ENCODE peak calls at places on chromosomes 7 and 10, in nine cellular contexts. One of them, this sample, is unnamed.

GRCh38 chr7:104127204-104127603 is 80.6 kb downstream of the ORC5 start:
- DNase-seq in left colon: no peak
- DNase-seq in EH: no peak
- DNase-seq in fibroblast of pulmonary artery: no peak
- DNase-seq in kidney tubule cell: no peak
- DNase-seq in heart left ventricle: no peak
- DNase-seq in gastrocnemius medialis: no peak
- DNase-seq in NCI-H1436: no peak
- DNase-seq in ecto neural progenitor cell: no peak
- DNase-seq in this sample: no peak

GRCh38 chr10:21364196-21365114 is 161.0 kb downstream of the SKIDA1 start:
- DNase-seq in ecto neural progenitor cell: peak; percentile 78
- DNase-seq in EH: peak; percentile 97
- DNase-seq in kidney tubule cell: peak; percentile 93
- DNase-seq in fibroblast of pulmonary artery: peak; percentile 86
- DNase-seq in gastrocnemius medialis: no peak
- DNase-seq in heart left ventricle: peak; percentile 60
- DNase-seq in NCI-H1436: no peak
- DNase-seq in left colon: peak; percentile 24
- DNase-seq in this sample: no peak

GRCh38 chr7:136074840-136075239 is 97.7 kb upstream of the MTPN start:
- DNase-seq in NCI-H1436: peak; percentile 23
- DNase-seq in left colon: no peak
- DNase-seq in EH: no peak
- DNase-seq in ecto neural progenitor cell: no peak
- DNase-seq in heart left ventricle: no peak
- DNase-seq in kidney tubule cell: no peak
- DNase-seq in gastrocnemius medialis: no peak
- DNase-seq in fibroblast of pulmonary artery: peak; percentile 20
- DNase-seq in this sample: no peak

GRCh38 chr7:89618269-89618668 is 536.0 kb upstream of the STEAP1 start:
- DNase-seq in fibroblast of pulmonary artery: no peak
- DNase-seq in ecto neural progenitor cell: no peak
- DNase-seq in NCI-H1436: no peak
- DNase-seq in kidney tubule cell: no peak
- DNase-seq in heart left ventricle: no peak
- DNase-seq in gastrocnemius medialis: no peak
- DNase-seq in EH: no peak
- DNase-seq in left colon: no peak
- DNase-seq in this sample: no peak

GRCh38 chr7:135755351-135755753 is 6.7 kb upstream of the FAM180A start:
- DNase-seq in EH: no peak
- DNase-seq in fibroblast of pulmonary artery: no peak
- DNase-seq in NCI-H1436: no peak
- DNase-seq in gastrocnemius medialis: peak; percentile 63
- DNase-seq in left colon: no peak
- DNase-seq in kidney tubule cell: no peak
- DNase-seq in ecto neural progenitor cell: no peak
- DNase-seq in heart left ventricle: peak; percentile 73
- DNase-seq in this sample: no peak

GRCh38 chr7:50953820-50954219 is 171.1 kb upstream of the GRB10 start:
- DNase-seq in heart left ventricle: no peak
- DNase-seq in left colon: no peak
- DNase-seq in EH: peak; percentile 67
- DNase-seq in ecto neural progenitor cell: peak; percentile 37
- DNase-seq in kidney tubule cell: peak; percentile 86
- DNase-seq in NCI-H1436: no peak
- DNase-seq in gastrocnemius medialis: no peak
- DNase-seq in fibroblast of pulmonary artery: peak; percentile 68
- DNase-seq in this sample: no peak

GRCh38 chr10:30436200-30436599 is 2.2 kb downstream of the MAP3K8 start:
- DNase-seq in left colon: peak; percentile 43
- DNase-seq in NCI-H1436: no peak
- DNase-seq in EH: peak; percentile 91
- DNase-seq in kidney tubule cell: peak; percentile 60
- DNase-seq in fibroblast of pulmonary artery: peak; percentile 88
- DNase-seq in ecto neural progenitor cell: peak; percentile 69
- DNase-seq in heart left ventricle: no peak
- DNase-seq in gastrocnemius medialis: no peak
- DNase-seq in this sample: no peak

GRCh38 chr7:37927739-37928444 is 7.5 kb downstream of the EPDR1 start:
- DNase-seq in heart left ventricle: no peak
- DNase-seq in kidney tubule cell: no peak
- DNase-seq in fibroblast of pulmonary artery: peak; percentile 29
- DNase-seq in ecto neural progenitor cell: no peak
- DNase-seq in left colon: no peak
- DNase-seq in gastrocnemius medialis: no peak
- DNase-seq in EH: no peak
- DNase-seq in NCI-H1436: no peak
- DNase-seq in this sample: no peak

GRCh38 chr7:14270099-14270498 is 280.6 kb upstream of the ETV1 start:
- DNase-seq in fibroblast of pulmonary artery: no peak
- DNase-seq in EH: no peak
- DNase-seq in gastrocnemius medialis: no peak
- DNase-seq in NCI-H1436: no peak
- DNase-seq in kidney tubule cell: no peak
- DNase-seq in left colon: no peak
- DNase-seq in heart left ventricle: no peak
- DNase-seq in ecto neural progenitor cell: no peak
- DNase-seq in this sample: no peak